ENCODE peak calls at places on chromosomes 13 and 19, in four cellular contexts. J is A549, U is SK-N-SH, I is tibial nerve. D is an unnamed sample.

GRCh38 chr13:31733709-31734108 is 5.6 kb upstream of the RXFP2 start:
- DNase-seq in J (no peak), U (no peak), I (no peak), D (no peak)

GRCh38 chr19:38736413-38737280 is 7.6 kb downstream of the CAPN12 start:
- DNase-seq in U (peak), J (peak), I (no peak), D (peak)

GRCh38 chr13:52665325-52665724 is 12.7 kb downstream of the SUGT1 start:
- DNase-seq in I (no peak), J (peak), U (peak), D (no peak)

GRCh38 chr19:56099638-56100539 is 21.2 kb downstream of the ZNF787 start:
- DNase-seq in U (no peak), I (no peak), J (no peak), D (no peak)

GRCh38 chr13:103573446-103573845 is 507.2 kb upstream of the SLC10A2 start:
- DNase-seq in I (no peak), J (no peak), U (no peak), D (no peak)

GRCh38 chr13:40464349-40464748 is 202.1 kb downstream of the FOXO1 start:
- DNase-seq in I (no peak), J (no peak), U (no peak), D (no peak)

GRCh38 chr13:76816394-76816793 is 69.8 kb downstream of the KCTD12 start:
- DNase-seq in U (no peak), I (no peak), J (no peak), D (no peak)

GRCh38 chr19:2273356-2274184 is 8.4 kb downstream of the PEAK3 start:
- DNase-seq in U (peak), I (peak), J (peak), D (peak)

GRCh38 chr13:84431646-84432045 is 549.4 kb upstream of the SLITRK1 start:
- DNase-seq in U (no peak), I (no peak), J (no peak), D (no peak)

GRCh38 chr19:46022431-46023310 is at the start of gene PGLYRP1:
- DNase-seq in U (no peak), J (no peak), I (no peak), D (no peak)

GRCh38 chr13:30159446-30159839 is 147.9 kb downstream of the KATNAL1 start:
- DNase-seq in J (no peak), U (no peak), I (no peak), D (no peak)

GRCh38 chr13:59247166-59247565 is 916.6 kb downstream of the DIAPH3 start:
- DNase-seq in J (no peak), I (no peak), U (no peak), D (peak)

GRCh38 chr19:39970424-39970673 is 616 bp upstream of the PSMC4 start:
- DNase-seq in U (no peak), I (no peak), J (no peak), D (no peak)

GRCh38 chr19:13172335-13173128 is 22.3 kb downstream of the IER2 start:
- DNase-seq in J (peak), I (peak), U (peak), D (peak)

GRCh38 chr19:41156207-41156606 is 36.8 kb upstream of the CYP2S1 start:
- DNase-seq in I (no peak), U (no peak), J (no peak), D (no peak)
- TF ChIP-seq CTCF in I (no peak), U (no peak), J (no peak), D (no peak)

GRCh38 chr13:113586661-113587479 is 2.3 kb downstream of the TFDP1 start:
- DNase-seq in U (no peak), J (no peak), I (no peak), D (peak)
- H3K4me3 ChIP-seq in U (no peak), J (no peak), I (no peak), D (peak)

GRCh38 chr13:43487459-43487858 is 299.3 kb downstream of the ENOX1 start:
- DNase-seq in U (peak), J (no peak), I (no peak), D (no peak)
- TF ChIP-seq EP300 in U (no peak), J (no peak), I (no peak), D (no peak)

DNA sequence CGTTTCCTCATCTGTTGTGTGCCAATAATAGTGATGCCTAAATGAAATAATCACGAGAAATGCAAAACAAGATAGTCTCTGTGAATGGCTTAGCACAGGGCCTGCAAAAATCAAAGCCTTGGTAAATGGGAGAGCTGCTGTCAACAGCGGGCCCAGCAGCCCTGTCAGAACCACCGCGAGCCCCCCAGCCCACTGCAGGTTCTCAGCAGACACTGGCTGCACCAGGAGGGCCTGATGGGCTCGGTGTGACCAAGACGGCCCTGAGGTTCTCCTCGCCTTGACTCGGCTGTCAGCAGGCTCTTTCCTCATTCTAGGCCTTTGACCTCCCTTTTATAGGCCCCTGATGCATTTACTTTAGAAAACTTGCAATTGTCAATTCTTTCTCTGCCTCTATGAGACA is 90.9 kb upstream of the GPR183 start:
- DNase-seq in U (no peak), I (no peak), J (no peak), D (peak)
- TF ChIP-seq CTCF in U (no peak), I (no peak), J (no peak), D (no peak)

DNA sequence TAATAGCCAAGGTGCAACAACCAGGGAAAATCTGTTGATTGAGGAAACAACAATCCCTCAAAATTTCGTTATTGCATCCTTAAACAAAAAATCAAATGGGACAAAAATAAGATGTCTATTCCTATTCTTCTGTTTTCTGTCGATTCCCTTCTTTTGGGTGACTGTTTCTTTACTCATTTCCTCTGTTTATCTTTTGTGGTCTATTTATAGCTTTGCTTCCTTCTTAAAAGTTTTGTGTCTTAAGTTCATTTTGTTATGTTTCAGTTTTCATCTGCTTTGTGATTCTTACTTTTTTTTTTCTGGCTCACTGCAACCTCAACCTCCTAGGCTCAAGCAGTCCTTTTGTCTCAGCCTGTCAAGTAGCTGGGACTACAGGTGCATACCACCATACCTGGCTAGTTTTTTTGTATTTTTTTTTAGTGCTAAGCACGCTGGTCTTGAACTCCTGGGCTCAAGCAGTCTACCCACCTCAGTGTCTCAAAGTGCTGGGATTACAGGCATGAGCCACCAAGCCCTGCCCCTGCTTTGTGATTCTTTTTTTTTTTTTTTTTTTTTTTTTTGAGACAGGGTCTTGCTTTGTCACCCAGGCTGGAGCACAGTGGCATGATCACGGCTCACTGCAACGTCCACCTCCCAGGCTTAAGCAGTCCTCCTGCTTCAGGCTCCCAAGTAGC is 10.4 kb downstream of the ZNF146 start:
- DNase-seq in U (no peak), I (no peak), J (no peak), D (no peak)
- H3K4me3 ChIP-seq in U (no peak), I (no peak), J (no peak), D (no peak)

DNA sequence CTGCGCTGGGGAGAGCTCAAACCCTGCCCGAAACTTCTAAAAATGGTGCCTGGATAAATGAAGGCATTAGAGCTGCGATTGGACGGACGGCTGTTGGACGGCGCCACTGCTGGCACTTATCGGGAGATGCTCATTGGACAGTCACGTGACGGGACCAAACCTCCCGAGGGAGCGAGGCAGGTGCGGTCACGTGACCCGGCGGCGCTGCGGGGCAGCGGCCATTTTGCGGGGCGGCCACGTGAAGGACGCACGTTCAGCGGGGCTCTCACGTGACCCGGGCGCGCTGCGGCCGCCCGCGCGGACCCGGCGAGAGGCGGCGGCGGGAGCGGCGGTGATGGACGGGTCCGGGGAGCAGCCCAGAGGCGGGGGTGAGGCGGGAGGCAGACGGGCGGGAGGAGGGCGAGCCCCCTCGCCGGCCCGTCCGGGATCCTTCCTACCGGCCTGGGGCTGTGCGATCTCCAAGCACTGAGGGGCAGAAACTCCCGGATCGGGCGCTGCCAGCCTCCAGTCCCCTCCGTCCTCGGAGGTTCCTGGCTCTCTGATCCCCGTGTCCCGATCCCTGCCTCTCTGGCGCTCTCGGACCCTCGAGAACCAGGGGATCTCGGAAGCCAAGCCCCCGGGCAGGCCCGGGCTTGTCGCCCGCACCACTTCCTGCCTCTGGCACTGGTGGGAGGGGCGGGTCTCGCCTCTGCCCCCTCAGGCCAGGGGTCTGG is at the start of gene BAX:
- DNase-seq in I (peak), U (peak), J (peak), D (peak)
- TF ChIP-seq EP300 in I (no peak), U (peak), J (no peak), D (no peak)